ENCODE peak calls at places on chromosomes 11 and 22, in ten cellular contexts. S is heart right ventricle, P is Peyer's patch, F is choroid plexus epithelial cell, A is chondrocyte, D is astrocyte of the spinal cord, W is pancreas, H is HFFc6, Y is tibial artery, U is cardiac fibroblast. B is an unnamed sample.

GRCh38 chr22:19904881-19905618 is 36.5 kb upstream of the COMT start:
- DNase-seq in H (no peak), W (no peak), P (no peak), U (no peak), D (no peak), F (no peak), S (no peak), A (no peak), Y (no peak), B (no peak)

GRCh38 chr22:50306753-50307749 is at the start of gene PLXNB2:
- DNase-seq in F (peak), D (peak), Y (peak), W (peak), H (peak), A (no peak), P (peak), U (peak), S (peak), B (peak)

GRCh38 chr22:30159561-30160353 is 79.5 kb downstream of the HORMAD2 start:
- DNase-seq in H (peak), A (no peak), S (no peak), P (no peak), D (peak), Y (no peak), U (peak), W (no peak), F (peak), B (peak)

GRCh38 chr11:92859290-92859689 is 110.2 kb upstream of the MTNR1B start:
- DNase-seq in W (no peak), D (no peak), Y (no peak), P (no peak), S (no peak), H (no peak), F (no peak), A (no peak), U (peak), B (no peak)

GRCh38 chr22:37079668-37080171 is 28.2 kb downstream of the KCTD17 start:
- DNase-seq in P (no peak), F (peak), W (no peak), H (peak), D (peak), Y (no peak), U (peak), A (no peak), S (no peak), B (no peak)

GRCh38 chr11:117345039-117345438 is 17.4 kb downstream of the CEP164 start:
- DNase-seq in P (no peak), A (no peak), Y (no peak), U (no peak), D (no peak), S (no peak), F (no peak), H (peak), W (no peak), B (no peak)

GRCh38 chr22:17841836-17842235 is 67.6 kb upstream of the BID start:
- DNase-seq in W (no peak), H (no peak), U (no peak), F (no peak), P (no peak), Y (no peak), D (no peak), S (no peak), A (no peak), B (no peak)

GRCh38 chr11:127651175-127651887 is 650.8 kb upstream of the KIRREL3 start:
- DNase-seq in W (no peak), D (peak), A (no peak), F (peak), S (no peak), P (no peak), U (peak), H (peak), Y (no peak), B (no peak)

GRCh38 chr11:122393209-122393850 is 262.2 kb upstream of the UBASH3B start:
- DNase-seq in U (peak), W (no peak), A (no peak), P (no peak), F (peak), D (no peak), H (no peak), S (no peak), Y (peak), B (no peak)

GRCh38 chr22:41417622-41418390 is 28.8 kb downstream of the TOB2 start:
- DNase-seq in P (peak), Y (peak), S (peak), F (no peak), U (peak), W (peak), A (no peak), H (no peak), D (peak), B (peak)

GRCh38 chr11:131845255-131845654 is 474.8 kb downstream of the NTM start:
- DNase-seq in S (no peak), Y (no peak), P (no peak), W (no peak), U (no peak), F (no peak), A (no peak), D (no peak), H (no peak), B (no peak)

GRCh38 chr22:50620861-50621490 is 7.0 kb downstream of the ARSA start:
- DNase-seq in S (peak), F (peak), D (peak), W (no peak), Y (peak), A (no peak), P (peak), U (no peak), H (no peak), B (peak)

GRCh38 chr22:29115682-29116313 is 43.0 kb downstream of the KREMEN1 start:
- DNase-seq in H (no peak), A (no peak), P (no peak), S (no peak), Y (no peak), F (peak), W (no peak), U (peak), D (no peak), B (no peak)

GRCh38 chr11:116879789-116880402 is 42.5 kb upstream of the APOA1 start:
- DNase-seq in P (no peak), F (peak), Y (no peak), U (peak), W (no peak), D (peak), A (no peak), H (peak), S (no peak), B (peak)

GRCh38 chr22:25645266-25645665 is 80.8 kb downstream of the GRK3 start:
- DNase-seq in W (no peak), P (no peak), U (peak), Y (no peak), A (no peak), H (no peak), D (peak), F (peak), S (no peak), B (peak)

GRCh38 chr11:85809881-85810280 is 1.1 kb downstream of the SYTL2 start:
- DNase-seq in F (no peak), A (no peak), S (no peak), W (no peak), U (no peak), P (no peak), D (no peak), H (peak), Y (peak), B (no peak)

GRCh38 chr11:111922803-111923202 is 4.1 kb downstream of the C11orf52 start:
- DNase-seq in F (peak), H (peak), P (no peak), U (peak), D (peak), Y (no peak), S (no peak), A (no peak), W (peak), B (peak)

GRCh38 chr11:48148749-48149148 is 67.9 kb upstream of the OR4B1 start:
- DNase-seq in Y (no peak), S (no peak), P (no peak), D (peak), F (no peak), A (no peak), H (no peak), W (no peak), U (no peak), B (peak)

GRCh38 chr11:75570559-75571139 is 8.6 kb downstream of the SERPINH1 start:
- DNase-seq in Y (no peak), S (no peak), P (no peak), U (no peak), A (no peak), H (no peak), F (no peak), D (no peak), W (no peak), B (no peak)

GRCh38 chr11:73287400-73288101 is 15.4 kb downstream of the P2RY6 start:
- DNase-seq in H (no peak), W (no peak), Y (no peak), P (peak), S (no peak), F (no peak), D (no peak), A (peak), U (peak), B (no peak)

GRCh38 chr11:106231591-106231990 is 154.1 kb downstream of the AASDHPPT start:
- DNase-seq in A (no peak), H (no peak), S (no peak), D (peak), P (no peak), Y (no peak), W (no peak), F (peak), U (peak), B (peak)

GRCh38 chr22:34880667-34881066 is 185.3 kb upstream of the ISX start:
- DNase-seq in A (no peak), Y (no peak), U (no peak), P (no peak), S (no peak), H (no peak), D (no peak), W (no peak), F (no peak), B (no peak)

GRCh38 chr22:26447594-26448329 is 18.7 kb downstream of the ASPHD2 start:
- DNase-seq in Y (peak), H (no peak), F (no peak), D (no peak), W (no peak), A (no peak), U (no peak), S (no peak), P (no peak), B (no peak)

GRCh38 chr11:63510360-63511130 is 4.7 kb downstream of the LGALS12 start:
- DNase-seq in A (no peak), W (no peak), H (no peak), U (peak), S (no peak), D (peak), F (peak), Y (peak), P (no peak), B (peak)
- TF ChIP-seq CTCF in A (no peak), W (no peak), H (no peak), U (no peak), S (no peak), D (no peak), F (no peak), Y (peak), P (no peak), B (no peak)

GRCh38 chr11:396948-397548 is 3.0 kb downstream of the PKP3 start:
- DNase-seq in F (peak), A (no peak), P (no peak), D (peak), S (peak), Y (no peak), H (peak), U (peak), W (no peak), B (no peak)
- TF ChIP-seq CTCF in F (peak), A (no peak), P (peak), D (peak), S (no peak), Y (peak), H (peak), U (peak), W (no peak), B (no peak)

DNA sequence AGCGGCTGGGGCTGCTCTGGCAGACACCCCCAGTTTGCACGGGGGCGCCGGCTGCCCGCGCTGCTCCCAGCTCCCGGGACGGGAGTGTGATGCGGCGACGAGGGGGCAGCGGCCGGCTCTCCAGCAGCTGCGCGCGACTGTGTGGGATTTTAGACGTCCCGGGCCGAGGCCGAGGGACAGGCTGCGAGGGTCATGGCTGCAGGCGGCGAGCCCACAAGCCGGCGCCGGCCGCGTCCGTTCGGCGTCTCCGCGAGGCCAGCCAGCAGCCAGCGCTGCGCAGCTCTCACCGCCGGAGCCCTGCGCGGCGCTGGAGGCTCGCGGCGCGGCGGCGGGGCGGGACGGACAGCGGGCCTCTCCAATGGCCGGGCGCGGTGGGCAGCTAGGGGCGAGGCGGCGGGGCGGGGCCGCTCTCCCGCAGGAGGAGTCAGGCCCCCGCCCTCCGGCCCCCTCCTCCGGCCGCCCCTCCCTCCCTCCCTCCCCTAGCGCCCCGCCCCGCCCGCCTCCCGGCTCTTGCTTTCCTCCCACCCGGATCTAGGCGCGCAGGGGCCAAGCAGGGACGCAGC is at the start of gene FZD4:
- DNase-seq in Y (peak), W (peak), U (peak), P (peak), D (peak), F (peak), S (peak), H (peak), A (peak), B (peak)
- TF ChIP-seq CTCF in Y (peak), W (no peak), U (no peak), P (no peak), D (no peak), F (no peak), S (no peak), H (no peak), A (no peak), B (no peak)

DNA sequence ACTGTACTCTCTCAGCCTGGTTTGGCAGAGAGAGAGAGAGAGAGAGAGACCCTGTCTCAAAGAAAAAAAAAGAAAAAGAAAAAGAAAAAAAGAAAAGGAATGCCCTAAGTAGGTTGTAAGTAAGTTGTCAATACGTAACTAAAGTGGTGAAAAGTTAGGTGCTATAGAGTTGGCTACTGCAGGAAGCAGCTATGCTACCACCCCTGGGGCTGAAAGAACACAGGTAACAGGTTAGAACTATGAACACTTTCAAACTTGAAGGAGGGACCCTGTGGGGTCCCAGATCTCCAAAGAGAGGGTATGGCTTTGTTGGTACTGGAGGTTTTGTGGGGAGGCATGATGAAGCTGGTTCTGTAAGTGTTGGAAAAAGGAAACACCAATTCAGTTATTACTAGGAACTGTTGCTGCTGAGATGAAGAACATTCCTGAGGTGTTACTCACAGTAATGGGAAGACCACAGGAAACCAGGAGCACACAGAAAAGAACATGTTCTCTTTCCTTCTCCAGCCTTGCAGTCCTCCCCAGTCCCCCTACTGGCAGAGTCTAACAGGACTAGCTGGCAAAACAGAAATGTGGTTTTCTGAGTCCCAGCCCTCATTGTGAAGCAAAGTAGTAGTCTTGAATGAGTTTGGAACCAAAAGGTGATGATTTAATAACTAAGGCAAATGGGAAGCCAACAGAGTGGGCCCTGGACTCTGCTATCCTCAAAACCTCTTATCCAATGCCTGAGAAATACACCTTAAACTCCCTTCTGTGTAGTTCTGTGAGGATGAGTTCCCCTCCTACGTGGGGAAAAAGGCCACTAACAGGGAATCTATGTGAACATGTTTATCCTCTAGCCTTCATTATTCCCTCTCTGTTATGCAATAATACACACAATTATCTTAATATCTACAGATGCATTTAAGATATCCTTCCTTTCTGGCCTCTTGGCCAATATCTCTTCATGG is 427.0 kb upstream of the DDI1 start:
- DNase-seq in Y (no peak), U (peak), H (peak), D (peak), P (no peak), S (no peak), A (no peak), W (no peak), F (peak), B (peak)
- TF ChIP-seq CTCF in Y (peak), U (peak), H (peak), D (peak), P (no peak), S (no peak), A (peak), W (no peak), F (peak), B (peak)

GRCh38 chr11:66336234-66337102 is at the start of gene RIN1:
- DNase-seq in D (peak), A (peak), Y (no peak), W (peak), P (peak), U (peak), S (peak), F (peak), H (peak), B (peak)
- TF ChIP-seq CTCF in D (peak), A (peak), Y (peak), W (no peak), P (no peak), U (no peak), S (no peak), F (peak), H (peak), B (no peak)